ENCODE peak calls at places on chromosomes 3 and 15, in nine cellular contexts. One of them, this sample, is unnamed.

GRCh38 chr3:45332901-45333407 is 55.4 kb upstream of the LARS2 start:
- DNase-seq in right cardiac atrium: no peak
- DNase-seq in left cardiac atrium: no peak
- DNase-seq in T-helper 9 cell: no peak
- DNase-seq in neuronal stem cell: no peak
- DNase-seq in Ammon's horn: no peak
- DNase-seq in KG1: no peak
- DNase-seq in psoas muscle: no peak
- DNase-seq in activated gamma-delta T cell treated with Interleukin-2 at 50 U/mL for 16 hours: no peak
- DNase-seq in this sample: no peak

GRCh38 chr3:65348596-65348995 is 660.8 kb upstream of the ADAMTS9 start:
- DNase-seq in right cardiac atrium: no peak
- DNase-seq in neuronal stem cell: no peak
- DNase-seq in KG1: no peak
- DNase-seq in psoas muscle: no peak
- DNase-seq in left cardiac atrium: no peak
- DNase-seq in Ammon's horn: no peak
- DNase-seq in activated gamma-delta T cell treated with Interleukin-2 at 50 U/mL for 16 hours: no peak
- DNase-seq in T-helper 9 cell: no peak
- DNase-seq in this sample: no peak

GRCh38 chr3:146431240-146431639 is 38.1 kb downstream of the PLSCR2 start:
- DNase-seq in neuronal stem cell: no peak
- DNase-seq in KG1: no peak
- DNase-seq in left cardiac atrium: no peak
- DNase-seq in Ammon's horn: no peak
- DNase-seq in psoas muscle: no peak
- DNase-seq in activated gamma-delta T cell treated with Interleukin-2 at 50 U/mL for 16 hours: no peak
- DNase-seq in T-helper 9 cell: no peak
- DNase-seq in right cardiac atrium: no peak
- DNase-seq in this sample: no peak

GRCh38 chr3:52144034-52144795 is 10.0 kb downstream of the POC1A start:
- DNase-seq in KG1: peak; percentile 44
- DNase-seq in right cardiac atrium: peak; percentile 92
- DNase-seq in left cardiac atrium: peak; percentile 90
- DNase-seq in psoas muscle: peak; percentile 83
- DNase-seq in activated gamma-delta T cell treated with Interleukin-2 at 50 U/mL for 16 hours: peak; percentile 90
- DNase-seq in neuronal stem cell: peak; percentile 75
- DNase-seq in Ammon's horn: peak; percentile 89
- DNase-seq in T-helper 9 cell: peak; percentile 87
- DNase-seq in this sample: peak; percentile 82

GRCh38 chr3:52851348-52851747 is 16.5 kb upstream of the MUSTN1 start:
- DNase-seq in neuronal stem cell: peak; percentile 56
- DNase-seq in right cardiac atrium: no peak
- DNase-seq in Ammon's horn: peak; percentile 64
- DNase-seq in T-helper 9 cell: no peak
- DNase-seq in activated gamma-delta T cell treated with Interleukin-2 at 50 U/mL for 16 hours: no peak
- DNase-seq in psoas muscle: no peak
- DNase-seq in left cardiac atrium: no peak
- DNase-seq in KG1: no peak
- DNase-seq in this sample: peak; percentile 71

GRCh38 chr15:63380828-63381282 is 791 bp downstream of the CA12 start:
- DNase-seq in activated gamma-delta T cell treated with Interleukin-2 at 50 U/mL for 16 hours: no peak
- DNase-seq in Ammon's horn: no peak
- DNase-seq in KG1: no peak
- DNase-seq in left cardiac atrium: no peak
- DNase-seq in neuronal stem cell: no peak
- DNase-seq in psoas muscle: no peak
- DNase-seq in right cardiac atrium: no peak
- DNase-seq in T-helper 9 cell: no peak
- DNase-seq in this sample: no peak

GRCh38 chr3:126676919-126677705 is 22.2 kb upstream of the TXNRD3 start:
- DNase-seq in psoas muscle: no peak
- DNase-seq in right cardiac atrium: no peak
- DNase-seq in KG1: no peak
- DNase-seq in neuronal stem cell: no peak
- DNase-seq in activated gamma-delta T cell treated with Interleukin-2 at 50 U/mL for 16 hours: no peak
- DNase-seq in T-helper 9 cell: no peak
- DNase-seq in left cardiac atrium: no peak
- DNase-seq in Ammon's horn: no peak
- DNase-seq in this sample: no peak

GRCh38 chr3:123331006-123331405 is 117.9 kb downstream of the ADCY5 start:
- DNase-seq in right cardiac atrium: peak; percentile 75
- DNase-seq in neuronal stem cell: no peak
- DNase-seq in T-helper 9 cell: no peak
- DNase-seq in KG1: no peak
- DNase-seq in Ammon's horn: no peak
- DNase-seq in activated gamma-delta T cell treated with Interleukin-2 at 50 U/mL for 16 hours: no peak
- DNase-seq in psoas muscle: no peak
- DNase-seq in left cardiac atrium: peak; percentile 55
- DNase-seq in this sample: no peak

GRCh38 chr15:96354731-96355560 is 24.4 kb downstream of the NR2F2 start:
- DNase-seq in Ammon's horn: no peak
- DNase-seq in psoas muscle: no peak
- DNase-seq in activated gamma-delta T cell treated with Interleukin-2 at 50 U/mL for 16 hours: no peak
- DNase-seq in neuronal stem cell: no peak
- DNase-seq in left cardiac atrium: no peak
- DNase-seq in right cardiac atrium: no peak
- DNase-seq in T-helper 9 cell: no peak
- DNase-seq in KG1: no peak
- DNase-seq in this sample: peak; percentile 31

GRCh38 chr3:183626877-183627594 is 8.4 kb upstream of the KLHL24 start:
- DNase-seq in neuronal stem cell: no peak
- DNase-seq in left cardiac atrium: peak; percentile 65
- DNase-seq in Ammon's horn: no peak
- DNase-seq in right cardiac atrium: peak; percentile 84
- DNase-seq in KG1: no peak
- DNase-seq in activated gamma-delta T cell treated with Interleukin-2 at 50 U/mL for 16 hours: no peak
- DNase-seq in psoas muscle: peak; percentile 31
- DNase-seq in T-helper 9 cell: no peak
- DNase-seq in this sample: no peak

GRCh38 chr15:88546248-88547129 is at the start of gene DET1:
- DNase-seq in neuronal stem cell: peak; percentile 81
- DNase-seq in right cardiac atrium: peak; percentile 98
- DNase-seq in activated gamma-delta T cell treated with Interleukin-2 at 50 U/mL for 16 hours: peak; percentile 93
- DNase-seq in psoas muscle: peak; percentile 95
- DNase-seq in T-helper 9 cell: peak; percentile 91
- DNase-seq in Ammon's horn: peak; percentile 97
- DNase-seq in left cardiac atrium: peak; percentile 96
- DNase-seq in KG1: peak; percentile 95
- DNase-seq in this sample: peak; percentile 89

GRCh38 chr15:32698773-32699390 is 18.9 kb upstream of the GREM1 start:
- DNase-seq in right cardiac atrium: no peak
- DNase-seq in activated gamma-delta T cell treated with Interleukin-2 at 50 U/mL for 16 hours: no peak
- DNase-seq in KG1: no peak
- DNase-seq in T-helper 9 cell: no peak
- DNase-seq in Ammon's horn: no peak
- DNase-seq in psoas muscle: no peak
- DNase-seq in left cardiac atrium: no peak
- DNase-seq in neuronal stem cell: no peak
- DNase-seq in this sample: no peak

GRCh38 chr3:14441240-14441919 is 39.0 kb downstream of the SLC6A6 start:
- DNase-seq in T-helper 9 cell: no peak
- DNase-seq in left cardiac atrium: no peak
- DNase-seq in activated gamma-delta T cell treated with Interleukin-2 at 50 U/mL for 16 hours: no peak
- DNase-seq in KG1: no peak
- DNase-seq in neuronal stem cell: no peak
- DNase-seq in psoas muscle: no peak
- DNase-seq in right cardiac atrium: peak; percentile 81
- DNase-seq in Ammon's horn: no peak
- DNase-seq in this sample: no peak

This sample was measured in retina.